ENCODE peak calls at places on chromosomes 12 and 14, in five cellular contexts. K, M, Q, B and J are unnamed samples.

GRCh38 chr14:88424573-88424972 is 39.1 kb downstream of the SPATA7 start:
- DNase-seq in B (no peak), M (no peak), Q (no peak), K (no peak), J (no peak)

GRCh38 chr12:92602476-92602875 is 100.3 kb upstream of the PLEKHG7 start:
- DNase-seq in M (no peak), B (peak; percentile 41), K (no peak), Q (no peak), J (peak; percentile 32)

GRCh38 chr12:24080465-24080864 is 131.0 kb upstream of the SOX5 start:
- DNase-seq in K (no peak), B (no peak), Q (no peak), M (no peak), J (no peak)

GRCh38 chr12:65237153-65237552 is 41.3 kb upstream of the MSRB3 start:
- DNase-seq in Q (no peak), M (no peak), K (no peak), B (no peak), J (no peak)

GRCh38 chr12:49335118-49335954 is 1.7 kb downstream of the C1QL4 start:
- DNase-seq in M (no peak), B (no peak), Q (no peak), K (no peak), J (no peak)

GRCh38 chr12:66861157-66861750 is 182.4 kb upstream of the GRIP1 start:
- DNase-seq in K (peak; percentile 55), M (peak; percentile 6), B (peak; percentile 79), Q (peak; percentile 18), J (peak; percentile 74)

GRCh38 chr14:49593016-49593415 is 5.7 kb upstream of the LRR1 start:
- DNase-seq in B (peak; percentile 40), K (no peak), Q (no peak), M (no peak), J (peak; percentile 10)

GRCh38 chr14:89221109-89221508 is 195.9 kb downstream of the FOXN3 start:
- DNase-seq in B (peak; percentile 86), Q (no peak), K (peak; percentile 90), M (no peak), J (peak; percentile 89)

GRCh38 chr12:4914720-4915119 is 5.0 kb downstream of the KCNA1 start:
- DNase-seq in B (no peak), M (no peak), Q (no peak), K (no peak), J (no peak)

GRCh38 chr12:9237286-9237685 is 29.1 kb upstream of the PZP start:
- DNase-seq in K (no peak), B (no peak), Q (no peak), M (no peak), J (no peak)

GRCh38 chr12:78764913-78765312 is 99.7 kb upstream of the SYT1 start:
- DNase-seq in Q (no peak), K (no peak), M (no peak), B (no peak), J (no peak)

GRCh38 chr14:95257521-95257920 is 62.2 kb downstream of the CLMN start:
- DNase-seq in B (no peak), Q (no peak), K (no peak), M (no peak), J (no peak)

GRCh38 chr12:97754306-97754705 is 291.7 kb downstream of the RMST start:
- DNase-seq in M (no peak), K (no peak), B (no peak), Q (no peak), J (no peak)